ENCODE peak calls at places on chromosome 7, in four cellular contexts. X is heart left ventricle, H is WERI-Rb-1, Q is astrocyte. O is an unnamed sample.
A peak's percentile ranks its signal among the peaks of the same experiment; 100 is the strongest.

GRCh38 chr7:143321734-143322133 is 5.8 kb downstream of the CLCN1 start:
- DNase-seq in X (no peak), H (no peak), Q (no peak), O (no peak)

GRCh38 chr7:38312776-38313175 is 39.3 kb upstream of the TARP start:
- DNase-seq in X (no peak), H (peak; percentile 59), Q (no peak), O (no peak)

GRCh38 chr7:152016947-152017346 is 8.5 kb upstream of the GALNT11 start:
- DNase-seq in X (no peak), H (no peak), Q (no peak), O (no peak)

GRCh38 chr7:85829817-85830432 is 643.1 kb upstream of the SEMA3D start:
- DNase-seq in X (no peak), H (no peak), Q (no peak), O (no peak)

GRCh38 chr7:104550362-104550761 is 222.0 kb downstream of the LHFPL3 start:
- DNase-seq in X (no peak), H (no peak), Q (no peak), O (no peak)

GRCh38 chr7:108211382-108212201 is 81.4 kb upstream of the LAMB4 start:
- DNase-seq in X (no peak), H (peak; percentile 54), Q (peak; percentile 60), O (peak; percentile 48)

GRCh38 chr7:85407401-85407800 is 220.5 kb upstream of the SEMA3D start:
- DNase-seq in X (no peak), H (no peak), Q (no peak), O (no peak)

GRCh38 chr7:116368960-116369359 is 130.6 kb upstream of the CAV2 start:
- DNase-seq in X (no peak), H (no peak), Q (no peak), O (no peak)

GRCh38 chr7:133484135-133484534 is 231.3 kb downstream of the EXOC4 start:
- DNase-seq in X (no peak), H (peak; percentile 12), Q (peak; percentile 68), O (no peak)

GRCh38 chr7:44378744-44379143 is 53.4 kb upstream of the CAMK2B start:
- DNase-seq in X (no peak), H (no peak), Q (peak; percentile 84), O (peak; percentile 87)

GRCh38 chr7:49001610-49002033 is 77.3 kb downstream of the CDC14C start:
- DNase-seq in X (no peak), H (peak; percentile 75), Q (no peak), O (no peak)

GRCh38 chr7:37494940-37495339 is 46.3 kb upstream of the ELMO1 start:
- DNase-seq in X (no peak), H (no peak), Q (no peak), O (no peak)

GRCh38 chr7:93055543-93056107 is 62.2 kb downstream of the SAMD9 start:
- DNase-seq in X (no peak), H (no peak), Q (peak; percentile 18), O (peak; percentile 11)

GRCh38 chr7:125465527-125465926 is 535.9 kb upstream of the POT1 start:
- DNase-seq in X (no peak), H (no peak), Q (no peak), O (no peak)

GRCh38 chr7:17362439-17363095 is 64.1 kb downstream of the AHR start:
- DNase-seq in X (no peak), H (no peak), Q (no peak), O (no peak)

GRCh38 chr7:79458796-79459195 is 5.3 kb upstream of the MAGI2 start:
- DNase-seq in X (no peak), H (no peak), Q (no peak), O (no peak)

GRCh38 chr7:81507231-81507630 is 262.6 kb downstream of the HGF start:
- DNase-seq in X (no peak), H (no peak), Q (no peak), O (no peak)

GRCh38 chr7:32218741-32219283 is 148.6 kb upstream of the PDE1C start:
- DNase-seq in X (no peak), H (peak; percentile 73), Q (no peak), O (no peak)

GRCh38 chr7:14934831-14935230 is 32.3 kb upstream of the DGKB start:
- DNase-seq in X (no peak), H (no peak), Q (no peak), O (no peak)

GRCh38 chr7:39587393-39587792 is 21.2 kb downstream of the YAE1 start:
- DNase-seq in X (no peak), H (no peak), Q (peak; percentile 30), O (peak; percentile 53)

GRCh38 chr7:74203157-74203556 is 6.6 kb upstream of the LAT2 start:
- DNase-seq in X (peak; percentile 15), H (peak; percentile 27), Q (peak; percentile 39), O (no peak)

GRCh38 chr7:81150951-81151361 is 232.1 kb upstream of the SEMA3C start:
- DNase-seq in X (peak; percentile 30), H (no peak), Q (peak; percentile 23), O (no peak)

GRCh38 chr7:156478486-156478885 is 162.1 kb upstream of the RNF32 start:
- DNase-seq in X (no peak), H (no peak), Q (no peak), O (no peak)

GRCh38 chr7:21454906-21455305 is 27.0 kb downstream of the SP4 start:
- DNase-seq in X (no peak), H (no peak), Q (no peak), O (no peak)

GRCh38 chr7:101239191-101239950 is 1.8 kb upstream of the CLDN15 start:
- DNase-seq in X (peak; percentile 51), H (no peak), Q (no peak), O (no peak)

GRCh38 chr7:113710310-113711106 is 208.3 kb downstream of the PPP1R3A start:
- DNase-seq in X (no peak), H (peak; percentile 69), Q (peak; percentile 79), O (peak; percentile 84)

GRCh38 chr7:158863611-158864506 is 7.5 kb downstream of the DYNC2I1 start:
- DNase-seq in X (peak; percentile 91), H (peak; percentile 55), Q (peak; percentile 68), O (peak; percentile 70)

GRCh38 chr7:52211930-52212329 is 823.5 kb upstream of the POM121L12 start:
- DNase-seq in X (no peak), H (no peak), Q (no peak), O (no peak)

GRCh38 chr7:139860090-139860773 is 31.2 kb downstream of the TBXAS1 start:
- DNase-seq in X (peak; percentile 67), H (no peak), Q (no peak), O (no peak)

GRCh38 chr7:104852386-104852785 is 161.6 kb upstream of the KMT2E start:
- DNase-seq in X (no peak), H (no peak), Q (no peak), O (no peak)

GRCh38 chr7:49172639-49173038 is 248.3 kb downstream of the CDC14C start:
- DNase-seq in X (no peak), H (no peak), Q (no peak), O (no peak)

GRCh38 chr7:12244129-12244528 is 33.0 kb downstream of the TMEM106B start:
- DNase-seq in X (no peak), H (peak; percentile 50), Q (no peak), O (peak; percentile 13)

GRCh38 chr7:149257146-149257545 is 4.8 kb upstream of the ZNF783 start:
- DNase-seq in X (no peak), H (no peak), Q (no peak), O (no peak)

GRCh38 chr7:149266451-149266850 is 4.5 kb downstream of the ZNF783 start:
- DNase-seq in X (no peak), H (no peak), Q (no peak), O (no peak)

GRCh38 chr7:149261321-149261828 is 621 bp upstream of the ZNF783 start:
- DNase-seq in X (no peak), H (no peak), Q (peak; percentile 69), O (no peak)

GRCh38 chr7:149256568-149256967 is 5.4 kb upstream of the ZNF783 start:
- DNase-seq in X (no peak), H (no peak), Q (no peak), O (no peak)

GRCh38 chr7:149261829-149262617 is at the start of gene ZNF783:
- DNase-seq in X (peak; percentile 90), H (peak; percentile 83), Q (peak; percentile 83), O (peak; percentile 72)
- H3K4me3 ChIP-seq in X (peak within 1 kb of the TSS; percentile 46), H (peak within 1 kb of the TSS; percentile 63), Q (peak within 1 kb of the TSS; percentile 66), O (peak within 1 kb of the TSS; percentile 59)

GRCh38 chr7:69817096-69817495 is 218.8 kb downstream of the AUTS2 start:
- DNase-seq in X (no peak), H (no peak), Q (peak; percentile 85), O (no peak)
- H3K27ac ChIP-seq in X (no peak overlapping the region), H (no peak overlapping the region), Q (no peak overlapping the region), O (no peak overlapping the region)

GRCh38 chr7:96996111-96996936 is 9.0 kb upstream of the DLX6 start:
- DNase-seq in X (no peak), H (peak; percentile 62), Q (no peak), O (no peak)

GRCh38 chr7:96996937-96997511 is 8.3 kb upstream of the DLX6 start:
- DNase-seq in X (no peak), H (no peak), Q (no peak), O (no peak)

GRCh38 chr7:96998765-96999164 is 6.6 kb upstream of the DLX6 start:
- DNase-seq in X (no peak), H (no peak), Q (no peak), O (no peak)

GRCh38 chr7:96997512-96998032 is 7.8 kb upstream of the DLX6 start:
- DNase-seq in X (no peak), H (no peak), Q (no peak), O (no peak)

DNA sequence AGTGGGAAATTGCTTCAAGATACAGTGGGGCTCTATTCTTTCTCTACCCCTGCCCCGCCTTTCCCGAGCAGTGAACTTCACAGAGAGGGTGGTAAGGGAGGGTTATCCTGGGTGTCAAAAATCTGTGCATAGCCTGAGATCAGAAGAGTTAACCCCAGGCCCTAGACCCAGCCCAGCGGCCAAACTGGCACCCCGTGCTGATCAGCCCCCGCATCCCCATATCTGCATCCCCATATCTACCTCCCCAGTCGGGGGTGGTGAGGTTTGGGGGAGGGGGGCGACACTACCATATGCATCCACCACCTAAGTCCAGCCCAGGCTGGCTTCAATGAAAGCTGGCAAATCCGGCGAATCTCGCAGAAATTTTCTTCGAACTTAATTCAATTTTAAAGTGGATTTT is 7.0 kb upstream of the DLX6 start:
- DNase-seq in X (no peak), H (no peak), Q (no peak), O (no peak)
- H3K27me3 ChIP-seq in X (peaks cover 78% of the 10 kb centered on the region), H (no peaks in the 10 kb centered on the region), Q (peaks cover 94% of the 10 kb centered on the region), O (peaks cover 92% of the 10 kb centered on the region)

DNA sequence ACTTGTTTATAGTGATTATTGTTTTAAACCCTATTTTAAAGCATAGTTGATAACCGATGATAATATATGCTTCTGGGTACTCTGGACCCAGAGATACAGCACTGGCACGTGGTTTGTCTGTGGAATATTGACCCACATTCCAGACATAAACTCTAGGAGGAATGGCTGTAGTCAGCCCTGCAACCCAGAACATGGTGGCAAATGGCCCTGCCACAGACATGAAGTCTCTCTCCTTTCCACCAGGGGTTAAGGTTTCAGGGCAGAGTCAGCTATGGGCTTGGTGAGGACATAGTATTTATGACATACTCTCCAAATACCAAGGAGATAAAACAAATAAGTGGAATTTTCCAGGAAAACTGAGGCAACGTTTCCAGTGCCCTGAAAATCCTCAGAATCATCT is 83.6 kb downstream of the NAMPT start:
- DNase-seq in X (no peak), H (no peak), Q (no peak), O (no peak)
- H3K4me3 ChIP-seq in X (no peak overlapping the region), H (no peak overlapping the region), Q (no peak overlapping the region), O (no peak overlapping the region)

O was measured in brain microvascular endothelial cell.